ENCODE peak calls at places on chromosome 2, in seven cellular contexts. A, Q, R, H, F, T and W are unnamed samples.

GRCh38 chr2:51103205-51103604 is 71.3 kb upstream of the NRXN1 start:
- DNase-seq in T (no peak), F (peak), H (no peak), R (peak), A (peak), Q (no peak), W (peak)

GRCh38 chr2:231415029-231415428 is 19.5 kb downstream of the B3GNT7 start:
- DNase-seq in Q (no peak), H (no peak), T (no peak), F (no peak), A (no peak), R (peak), W (no peak)

GRCh38 chr2:166314022-166314759 is 61.6 kb downstream of the SCN9A start:
- DNase-seq in Q (no peak), A (peak), H (no peak), R (no peak), F (peak), T (no peak), W (peak)

GRCh38 chr2:186130678-186131511 is 355.2 kb upstream of the ZC3H15 start:
- DNase-seq in A (no peak), Q (no peak), R (no peak), F (no peak), H (no peak), T (no peak), W (no peak)

GRCh38 chr2:134344954-134345697 is 91.3 kb downstream of the MGAT5 start:
- DNase-seq in Q (no peak), H (no peak), T (no peak), A (no peak), F (no peak), R (no peak), W (no peak)

GRCh38 chr2:232389327-232389726 is 10.8 kb downstream of the ALPP start:
- DNase-seq in H (no peak), T (no peak), Q (no peak), F (peak), A (peak), R (no peak), W (peak)

GRCh38 chr2:10486601-10487079 is 38.5 kb upstream of the ODC1 start:
- DNase-seq in Q (no peak), F (no peak), A (no peak), H (no peak), R (no peak), T (no peak), W (no peak)

GRCh38 chr2:151166410-151166809 is 95.3 kb downstream of the RBM43 start:
- DNase-seq in F (no peak), T (no peak), A (no peak), R (no peak), H (no peak), Q (no peak), W (no peak)

GRCh38 chr2:144364988-144365738 is 154.8 kb downstream of the ZEB2 start:
- DNase-seq in A (peak), Q (no peak), H (no peak), R (peak), T (peak), F (no peak), W (peak)

GRCh38 chr2:121408641-121409040 is 122.0 kb upstream of the RNU4ATAC start:
- DNase-seq in T (no peak), H (no peak), R (no peak), Q (no peak), A (peak), F (no peak), W (no peak)

GRCh38 chr2:138476940-138477339 is 24.6 kb upstream of the SPOPL start:
- DNase-seq in T (no peak), A (no peak), R (no peak), H (no peak), Q (no peak), F (no peak), W (no peak)

GRCh38 chr2:205967391-205968075 is 118.4 kb downstream of the INO80D start:
- DNase-seq in F (no peak), R (peak), Q (no peak), A (peak), H (no peak), T (no peak), W (no peak)

GRCh38 chr2:50108245-50108644 is 923.7 kb downstream of the NRXN1 start:
- DNase-seq in H (no peak), R (no peak), Q (no peak), T (no peak), A (no peak), F (no peak), W (no peak)

GRCh38 chr2:3344897-3345296 is 32.7 kb downstream of the EIPR1 start:
- DNase-seq in F (no peak), T (no peak), A (no peak), R (no peak), H (no peak), Q (no peak), W (no peak)

GRCh38 chr2:167689444-167689843 is 558.0 kb downstream of the STK39 start:
- DNase-seq in H (no peak), A (no peak), T (no peak), F (no peak), R (no peak), Q (no peak), W (no peak)

GRCh38 chr2:205858781-205859478 is 176.6 kb downstream of the NRP2 start:
- DNase-seq in R (no peak), F (peak), T (no peak), H (no peak), Q (peak), A (peak), W (no peak)

GRCh38 chr2:34105015-34105767 is 506.1 kb upstream of the FAM98A start:
- DNase-seq in A (peak), Q (no peak), T (no peak), F (peak), R (peak), H (no peak), W (peak)

GRCh38 chr2:134140251-134140661 is 113.6 kb upstream of the MGAT5 start:
- DNase-seq in T (no peak), H (peak), F (no peak), A (no peak), Q (no peak), R (no peak), W (no peak)

GRCh38 chr2:207772081-207772843 is 2.6 kb upstream of the FZD5 start:
- DNase-seq in Q (no peak), R (no peak), H (no peak), T (no peak), A (peak), F (peak), W (no peak)

GRCh38 chr2:85390941-85391669 is 19.1 kb downstream of the CAPG start:
- DNase-seq in Q (peak), R (peak), T (no peak), F (peak), A (peak), H (no peak), W (peak)

GRCh38 chr2:221958224-221958623 is 340.6 kb downstream of the PAX3 start:
- DNase-seq in H (no peak), Q (no peak), A (peak), T (no peak), F (no peak), R (no peak), W (no peak)

GRCh38 chr2:2590141-2590540 is 259.1 kb upstream of the MYT1L start:
- DNase-seq in R (no peak), A (no peak), T (no peak), H (no peak), Q (no peak), F (no peak), W (no peak)

GRCh38 chr2:222736301-222736700 is 64.8 kb downstream of the MOGAT1 start:
- DNase-seq in F (peak), Q (no peak), H (no peak), T (no peak), A (peak), R (peak), W (no peak)

GRCh38 chr2:205714058-205714776 is 31.9 kb downstream of the NRP2 start:
- DNase-seq in H (no peak), F (peak), Q (no peak), R (peak), A (no peak), T (peak), W (no peak)

GRCh38 chr2:132815522-132815921 is 145.5 kb upstream of the LYPD1 start:
- DNase-seq in F (peak), R (no peak), T (no peak), A (peak), Q (no peak), H (no peak), W (peak)

GRCh38 chr2:62765619-62766376 is 60.3 kb downstream of the EHBP1 start:
- DNase-seq in F (peak), T (no peak), R (no peak), H (no peak), Q (no peak), A (peak), W (no peak)

GRCh38 chr2:239746847-239747246 is 278.3 kb downstream of the NDUFA10 start:
- DNase-seq in Q (no peak), R (no peak), T (no peak), H (no peak), A (no peak), F (no peak), W (no peak)

GRCh38 chr2:55224761-55225261 is 7.3 kb downstream of the CLHC1 start:
- DNase-seq in Q (no peak), T (no peak), A (no peak), R (no peak), H (no peak), F (no peak), W (no peak)

GRCh38 chr2:221465776-221466175 is 106.3 kb downstream of the EPHA4 start:
- DNase-seq in Q (no peak), R (no peak), A (no peak), T (peak), F (peak), H (no peak), W (no peak)

GRCh38 chr2:77552956-77553355 is 30.8 kb upstream of the LRRTM4 start:
- DNase-seq in Q (no peak), H (no peak), T (no peak), A (no peak), R (no peak), F (no peak), W (no peak)

GRCh38 chr2:23571066-23571465 is 186.1 kb downstream of the KLHL29 start:
- DNase-seq in Q (no peak), A (no peak), H (no peak), R (no peak), F (no peak), T (no peak), W (no peak)

GRCh38 chr2:140234176-140234575 is 1454.0 kb upstream of the NXPH2 start:
- DNase-seq in T (no peak), H (no peak), F (no peak), Q (no peak), R (no peak), A (no peak), W (no peak)

GRCh38 chr2:164896226-164896625 is 54.6 kb upstream of the COBLL1 start:
- DNase-seq in Q (no peak), R (no peak), F (peak), T (no peak), A (peak), H (no peak), W (no peak)

GRCh38 chr2:5720426-5720825 is 28.2 kb downstream of the SOX11 start:
- DNase-seq in H (no peak), T (no peak), R (no peak), F (no peak), A (peak), Q (no peak), W (no peak)

GRCh38 chr2:25976884-25977741 is 5.2 kb downstream of the KIF3C start:
- DNase-seq in Q (no peak), R (peak), F (no peak), H (no peak), A (peak), T (no peak), W (peak)

GRCh38 chr2:16105664-16106281 is 165.4 kb downstream of the MYCN start:
- DNase-seq in F (no peak), R (no peak), H (no peak), A (no peak), T (no peak), Q (no peak), W (no peak)

GRCh38 chr2:31561823-31562222 is 18.9 kb downstream of the SRD5A2 start:
- DNase-seq in T (no peak), H (no peak), Q (no peak), F (no peak), A (no peak), R (no peak), W (no peak)